ENCODE peak calls at places on chromosomes 5 and 9, in four cellular contexts. C is retina, S is brain microvascular endothelial cell, E is AG09309. Q is an unnamed sample.

GRCh38 chr9:134502261-134503211 is 139.1 kb upstream of the COL5A1 start:
- DNase-seq in E (peak; percentile 97), S (peak; percentile 94), C (no peak), Q (no peak)

GRCh38 chr5:56012281-56012963 is 17.7 kb upstream of the IL6ST start:
- DNase-seq in C (no peak), S (peak; percentile 54), E (no peak), Q (no peak)

GRCh38 chr9:4837768-4838546 is 45.2 kb downstream of the RCL1 start:
- DNase-seq in S (peak; percentile 90), C (no peak), E (peak; percentile 89), Q (no peak)

GRCh38 chr5:124080256-124080655 is 568.3 kb downstream of the CSNK1G3 start:
- DNase-seq in E (no peak), S (no peak), C (no peak), Q (no peak)

GRCh38 chr5:141664733-141665461 is 13.7 kb upstream of the FCHSD1 start:
- DNase-seq in C (peak; percentile 87), E (no peak), S (peak; percentile 54), Q (peak; percentile 73)

GRCh38 chr5:96258692-96259091 is 174.4 kb downstream of the PCSK1 start:
- DNase-seq in C (no peak), S (no peak), E (no peak), Q (no peak)

GRCh38 chr5:167348286-167348926 is 943.0 kb upstream of the WWC1 start:
- DNase-seq in C (no peak), S (no peak), E (no peak), Q (peak; percentile 12)

GRCh38 chr9:119298076-119298853 is 71.0 kb downstream of the BRINP1 start:
- DNase-seq in C (no peak), S (no peak), E (no peak), Q (peak; percentile 49)

GRCh38 chr5:124706729-124707361 is 39.6 kb downstream of the ZNF608 start:
- DNase-seq in C (peak; percentile 70), E (peak; percentile 7), S (no peak), Q (no peak)

GRCh38 chr5:163458778-163459405 is 1.0 kb downstream of the NUDCD2 start:
- DNase-seq in S (no peak), E (no peak), C (no peak), Q (no peak)

GRCh38 chr9:70587143-70587710 is 172.8 kb upstream of the KLF9 start:
- DNase-seq in E (peak; percentile 80), S (peak; percentile 75), C (no peak), Q (no peak)

GRCh38 chr9:93318441-93318840 is 133.0 kb upstream of the FAM120A start:
- DNase-seq in E (no peak), S (no peak), C (no peak), Q (no peak)

GRCh38 chr9:98241357-98242104 is 13.9 kb downstream of the TBC1D2 start:
- DNase-seq in C (no peak), S (no peak), E (no peak), Q (peak; percentile 42)

GRCh38 chr5:127754259-127754658 is 51.1 kb downstream of the CCDC192 start:
- DNase-seq in S (peak; percentile 67), C (no peak), E (no peak), Q (no peak)

GRCh38 chr5:125338804-125339203 is 592.4 kb upstream of the ZNF608 start:
- DNase-seq in C (no peak), S (no peak), E (no peak), Q (no peak)

GRCh38 chr5:165187815-165188214 is 1682.4 kb downstream of the MAT2B start:
- DNase-seq in C (no peak), S (no peak), E (no peak), Q (no peak)

GRCh38 chr9:33044162-33044673 is 19.1 kb downstream of the DNAJA1 start:
- DNase-seq in C (peak; percentile 92), S (peak; percentile 87), E (peak; percentile 49), Q (peak; percentile 88)

GRCh38 chr5:90096415-90097081 is 313.0 kb downstream of the CETN3 start:
- DNase-seq in E (no peak), S (peak; percentile 96), C (no peak), Q (no peak)

GRCh38 chr9:114035221-114035844 is 42.8 kb downstream of the AMBP start:
- DNase-seq in C (no peak), S (no peak), E (no peak), Q (no peak)

GRCh38 chr5:54766748-54767147 is 218.6 kb downstream of the ESM1 start:
- DNase-seq in S (no peak), E (no peak), C (no peak), Q (no peak)

GRCh38 chr5:74336286-74336685 is 304.2 kb downstream of the ENC1 start:
- DNase-seq in S (no peak), E (no peak), C (no peak), Q (peak; percentile 37)

GRCh38 chr9:80501635-80502034 is 929.9 kb downstream of the TLE4 start:
- DNase-seq in E (no peak), S (peak; percentile 51), C (no peak), Q (no peak)

GRCh38 chr9:77712533-77713130 is 64.5 kb upstream of the GNA14 start:
- DNase-seq in E (peak; percentile 35), S (peak; percentile 84), C (no peak), Q (no peak)

GRCh38 chr9:133971121-133971951 is 20.8 kb downstream of the VAV2 start:
- DNase-seq in S (no peak), E (no peak), C (peak; percentile 25), Q (no peak)

GRCh38 chr5:16992006-16992405 is 55.9 kb upstream of the MYO10 start:
- DNase-seq in E (peak; percentile 46), C (no peak), S (peak; percentile 36), Q (no peak)

GRCh38 chr5:115297043-115297442 is 589 bp upstream of the CCDC112 start:
- DNase-seq in S (no peak), E (no peak), C (peak; percentile 23), Q (peak; percentile 4)